ENCODE peak calls at places on chromosomes 1 and 21, in eight cellular contexts. D is IMR-90, H is adrenal gland, B is left ventricle myocardium inferior, M is cardiac muscle cell, W is GM12865, N is uterus, T is A673. Q is an unnamed sample.

GRCh38 chr1:33234131-33234530 is 22.2 kb upstream of the ZNF362 start:
- DNase-seq in H (no peak), D (no peak), T (no peak), M (no peak), B (no peak), N (no peak), W (no peak), Q (no peak)

GRCh38 chr1:82034812-82035211 is 234.1 kb downstream of the ADGRL2 start:
- DNase-seq in M (no peak), B (no peak), H (no peak), T (peak), W (no peak), N (no peak), D (no peak), Q (no peak)

GRCh38 chr1:145878724-145879123 is 6.9 kb downstream of the ANKRD35 start:
- DNase-seq in M (no peak), N (no peak), B (no peak), H (no peak), W (no peak), D (peak), T (no peak), Q (no peak)

GRCh38 chr21:46397211-46397905 is 61.3 kb upstream of the DIP2A start:
- DNase-seq in W (no peak), T (no peak), M (no peak), D (no peak), H (no peak), N (no peak), B (no peak), Q (no peak)

GRCh38 chr1:203867816-203868215 is 6.4 kb downstream of the SNRPE start:
- DNase-seq in M (peak), H (no peak), N (no peak), W (no peak), T (no peak), B (no peak), D (no peak), Q (no peak)

GRCh38 chr21:14900611-14901010 is 164.2 kb downstream of the NRIP1 start:
- DNase-seq in W (no peak), H (no peak), T (no peak), B (no peak), N (no peak), D (peak), M (no peak), Q (no peak)

GRCh38 chr21:39316062-39316461 is 2.6 kb upstream of the BRWD1 start:
- DNase-seq in W (no peak), N (no peak), M (no peak), B (no peak), T (no peak), D (no peak), H (no peak), Q (no peak)

GRCh38 chr1:14332158-14332557 is 266.3 kb upstream of the KAZN start:
- DNase-seq in W (no peak), D (no peak), H (no peak), M (no peak), N (no peak), T (no peak), B (no peak), Q (no peak)

GRCh38 chr21:45296638-45297037 is 8.9 kb upstream of the POFUT2 start:
- DNase-seq in M (no peak), T (no peak), B (peak), D (no peak), N (no peak), H (no peak), W (no peak), Q (no peak)

GRCh38 chr1:197614916-197615692 is 160.2 kb downstream of the DENND1B start:
- DNase-seq in N (no peak), M (peak), W (peak), B (no peak), T (peak), H (peak), D (peak), Q (peak)

GRCh38 chr1:55781944-55782482 is 566.8 kb upstream of the USP24 start:
- DNase-seq in H (peak), N (peak), W (no peak), D (peak), T (no peak), B (no peak), M (peak), Q (peak)

GRCh38 chr1:166905930-166906329 is 29.9 kb upstream of the TADA1 start:
- DNase-seq in B (no peak), W (no peak), H (no peak), N (no peak), D (peak), M (peak), T (no peak), Q (no peak)

GRCh38 chr1:174407705-174408104 is 40.1 kb upstream of the GPR52 start:
- DNase-seq in M (no peak), N (no peak), B (no peak), T (no peak), H (no peak), D (no peak), W (no peak), Q (peak)

GRCh38 chr1:233700338-233700737 is 86.4 kb downstream of the KCNK1 start:
- DNase-seq in T (no peak), W (no peak), D (no peak), H (no peak), M (no peak), B (no peak), N (no peak), Q (no peak)

GRCh38 chr1:212432706-212433576 is at the start of gene NENF:
- DNase-seq in H (peak), N (peak), W (peak), D (peak), T (peak), M (peak), B (peak), Q (no peak)

GRCh38 chr1:11960710-11961109 is 19.5 kb upstream of the MFN2 start:
- DNase-seq in B (no peak), D (no peak), H (peak), N (no peak), M (no peak), W (no peak), T (no peak), Q (no peak)

GRCh38 chr1:24111998-24112380 is at the start of gene MYOM3:
- DNase-seq in T (no peak), H (no peak), D (no peak), M (no peak), N (no peak), B (peak), W (no peak), Q (no peak)

GRCh38 chr1:84613026-84613425 is 38.8 kb upstream of the CTBS start:
- DNase-seq in W (no peak), H (no peak), B (no peak), N (no peak), D (peak), M (peak), T (no peak), Q (no peak)

GRCh38 chr1:161706116-161706482 is 930 bp upstream of the FCRLA start:
- DNase-seq in B (no peak), T (peak), N (no peak), D (peak), M (no peak), W (peak), H (no peak), Q (no peak)

GRCh38 chr1:21340230-21340564 is 49.9 kb upstream of the ECE1 start:
- DNase-seq in T (no peak), M (no peak), B (no peak), D (no peak), W (no peak), N (no peak), H (peak), Q (no peak)

GRCh38 chr1:183276386-183276785 is 90.3 kb downstream of the LAMC2 start:
- DNase-seq in D (no peak), W (no peak), B (no peak), T (no peak), N (no peak), M (no peak), H (no peak), Q (no peak)

GRCh38 chr1:174242856-174243255 is 83.5 kb downstream of the RABGAP1L start:
- DNase-seq in M (no peak), N (no peak), T (no peak), H (no peak), D (no peak), W (no peak), B (no peak), Q (no peak)

GRCh38 chr1:23779826-23780371 is 1.7 kb downstream of the PITHD1 start:
- DNase-seq in W (no peak), N (no peak), M (no peak), H (no peak), B (no peak), D (peak), T (peak), Q (no peak)

DNA sequence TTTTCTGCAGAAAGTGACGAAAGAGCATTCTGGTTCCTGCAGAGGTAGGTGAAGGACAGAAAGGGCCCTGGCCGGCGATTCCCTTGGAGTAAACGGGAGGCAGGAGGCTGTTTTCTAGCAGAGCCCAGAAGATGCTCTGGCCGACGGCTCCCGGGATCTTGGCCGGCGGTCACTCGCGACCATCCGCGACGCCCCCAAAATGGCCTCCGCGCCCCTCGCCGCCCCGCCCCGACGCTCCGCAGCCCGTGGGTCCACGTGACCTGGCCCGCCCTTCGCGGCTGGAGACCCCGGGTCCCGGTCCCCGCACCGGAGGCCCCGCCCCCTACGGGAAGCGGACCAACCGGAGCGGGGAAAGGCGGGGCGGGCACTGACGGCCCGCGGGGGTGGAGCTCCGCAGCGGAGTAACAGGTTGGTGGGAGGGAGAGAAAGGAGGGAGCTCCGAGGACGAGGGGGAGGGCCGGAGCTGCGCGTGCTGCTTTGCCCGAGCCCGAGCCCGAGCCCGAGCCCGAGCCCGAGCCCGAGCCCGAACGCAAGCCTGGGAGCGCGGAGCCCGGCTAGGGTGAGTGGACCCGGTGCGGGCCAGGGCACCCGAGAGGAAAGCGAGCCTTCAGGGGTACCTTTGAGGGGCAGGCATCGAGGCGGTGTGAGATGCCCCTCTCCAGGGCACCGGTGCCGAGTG is at the start of gene CGN:
- DNase-seq in D (peak), W (peak), B (peak), T (peak), H (peak), N (peak), M (peak), Q (no peak)
- H3K4me3 ChIP-seq in D (peak), W (peak), B (peak), T (peak), H (peak), N (peak), M (peak), Q (peak)

GRCh38 chr1:230641900-230642262 is 400 bp upstream of the COG2 start:
- DNase-seq in T (no peak), B (no peak), H (no peak), W (no peak), M (no peak), D (no peak), N (no peak), Q (no peak)

GRCh38 chr1:230641346-230641745 is 935 bp upstream of the COG2 start:
- DNase-seq in W (no peak), M (peak), B (no peak), D (peak), H (no peak), N (no peak), T (no peak), Q (no peak)

GRCh38 chr1:230646710-230647302 is 4.5 kb downstream of the COG2 start:
- DNase-seq in N (no peak), T (no peak), H (no peak), M (no peak), W (no peak), B (no peak), D (no peak), Q (no peak)

GRCh38 chr1:230642263-230642959 is at the start of gene COG2:
- DNase-seq in H (peak), W (peak), M (peak), T (peak), D (peak), B (peak), N (peak), Q (peak)

GRCh38 chr1:230643887-230644286 is 1.6 kb downstream of the COG2 start:
- DNase-seq in W (peak), B (no peak), M (peak), D (peak), N (no peak), H (no peak), T (no peak), Q (no peak)
- TF ChIP-seq CTCF in W (peak), B (no peak), M (no peak), D (no peak), N (no peak), H (no peak), T (no peak), Q (no peak)

GRCh38 chr1:229230893-229231753 is 39.8 kb upstream of the RAB4A start:
- DNase-seq in W (no peak), T (peak), B (no peak), N (no peak), H (peak), M (peak), D (no peak), Q (no peak)
- H3K4me3 ChIP-seq in W (no peak), T (no peak), B (no peak), N (no peak), H (no peak), M (no peak), D (no peak), Q (no peak)

GRCh38 chr1:155964193-155964592 is 14.2 kb downstream of the ARHGEF2 start:
- DNase-seq in N (no peak), H (no peak), W (no peak), T (no peak), M (no peak), D (no peak), B (no peak), Q (no peak)

GRCh38 chr1:155968670-155969069 is 9.7 kb downstream of the ARHGEF2 start:
- DNase-seq in H (no peak), D (peak), T (no peak), N (no peak), M (peak), W (no peak), B (peak), Q (no peak)

GRCh38 chr1:155967410-155968400 is 10.6 kb downstream of the ARHGEF2 start:
- DNase-seq in N (no peak), T (no peak), W (no peak), H (no peak), M (no peak), B (no peak), D (no peak), Q (no peak)

GRCh38 chr1:155966750-155967149 is 11.6 kb downstream of the ARHGEF2 start:
- DNase-seq in H (no peak), T (no peak), D (no peak), W (no peak), N (no peak), M (no peak), B (no peak), Q (no peak)

DNA sequence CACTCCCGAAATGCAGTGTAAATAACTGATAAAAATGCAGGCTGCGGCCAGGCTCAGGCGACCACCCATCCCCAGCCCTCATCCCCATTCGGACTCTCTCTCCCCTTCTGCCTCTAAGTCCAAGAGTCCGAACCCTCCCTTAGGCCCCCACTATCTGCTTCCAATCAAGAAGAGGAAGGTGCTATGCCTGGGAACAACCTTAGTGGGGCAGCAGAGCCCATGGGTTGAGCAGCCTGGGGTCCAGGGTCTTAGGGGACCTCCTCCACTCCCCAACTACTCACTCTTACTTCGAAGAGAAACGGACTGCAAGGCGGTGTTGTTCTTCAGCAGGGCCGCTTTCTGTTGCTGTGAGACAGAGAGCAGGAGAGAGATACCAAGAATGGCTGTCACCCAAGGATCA is 12.2 kb downstream of the ARHGEF2 start:
- DNase-seq in W (no peak), B (no peak), D (no peak), T (no peak), M (no peak), N (no peak), H (no peak), Q (no peak)
- TF ChIP-seq CTCF in W (no peak), B (peak), D (peak), T (peak), M (peak), N (no peak), H (no peak), Q (peak)

GRCh38 chr1:90074555-90075315 is 79.8 kb downstream of the ZNF326 start:
- DNase-seq in T (peak), B (no peak), W (no peak), N (no peak), H (no peak), D (no peak), M (no peak), Q (no peak)
- H3K4me3 ChIP-seq in T (no peak), B (no peak), W (no peak), N (no peak), H (no peak), D (no peak), M (no peak), Q (no peak)